ENCODE peak calls at places on chromosomes 16 and 17, in five cellular contexts. L is tibial nerve, K is left ventricle myocardium inferior, E is kidney, T is uterus. W is an unnamed sample. For H3K4me1, the result is how much of the 10 kb centered on the place peaks cover.

GRCh38 chr16:57773680-57774295 is 28.5 kb downstream of the KIFC3 start:
- DNase-seq in K (peak), T (no peak), L (no peak), E (peak), W (no peak)

GRCh38 chr17:19785854-19786253 is 37.8 kb upstream of the ALDH3A1 start:
- DNase-seq in L (no peak), T (no peak), K (no peak), E (no peak), W (no peak)

GRCh38 chr16:8682551-8683259 is 8.3 kb downstream of the ABAT start:
- DNase-seq in E (no peak), K (no peak), T (no peak), L (no peak), W (no peak)

GRCh38 chr17:41434313-41434895 is 6.4 kb downstream of the KRT38 start:
- DNase-seq in L (no peak), K (no peak), T (no peak), E (no peak), W (no peak)

GRCh38 chr16:70470927-70471341 is 16.5 kb downstream of the FCSK start:
- DNase-seq in T (no peak), E (no peak), L (no peak), K (peak), W (no peak)

GRCh38 chr17:12709063-12709462 is 43.4 kb downstream of the MYOCD start:
- DNase-seq in T (no peak), L (no peak), E (no peak), K (no peak), W (no peak)

GRCh38 chr17:69943058-69943457 is 132.0 kb upstream of the KCNJ16 start:
- DNase-seq in K (no peak), E (no peak), T (no peak), L (no peak), W (no peak)

GRCh38 chr16:81636298-81636960 is 142.7 kb upstream of the PLCG2 start:
- DNase-seq in E (no peak), L (no peak), K (no peak), T (no peak), W (no peak)

GRCh38 chr17:69712801-69713311 is 298.4 kb downstream of the MAP2K6 start:
- DNase-seq in K (no peak), T (no peak), E (no peak), L (no peak), W (no peak)

GRCh38 chr17:69760562-69760961 is 314.5 kb upstream of the KCNJ16 start:
- DNase-seq in K (no peak), E (no peak), L (no peak), T (no peak), W (no peak)

GRCh38 chr17:17391575-17392370 is 85.0 kb upstream of the MED9 start:
- DNase-seq in T (no peak), L (no peak), E (no peak), K (no peak), W (no peak)

GRCh38 chr17:50099003-50099402 is 3.9 kb downstream of the PDK2 start:
- DNase-seq in T (no peak), L (no peak), K (no peak), E (peak), W (no peak)

GRCh38 chr16:22739077-22739476 is 74.9 kb upstream of the HS3ST2 start:
- DNase-seq in L (no peak), K (no peak), E (no peak), T (no peak), W (no peak)

GRCh38 chr17:10824874-10825273 is 13.0 kb downstream of the PIRT start:
- DNase-seq in T (no peak), K (no peak), L (no peak), E (no peak), W (no peak)

GRCh38 chr17:48547839-48548686 is 3.2 kb upstream of the HOXB2 start:
- DNase-seq in T (no peak), E (no peak), K (no peak), L (no peak), W (no peak)

GRCh38 chr17:35577826-35578194 is 561 bp downstream of the PEX12 start:
- DNase-seq in L (no peak), T (no peak), E (no peak), K (no peak), W (no peak)

GRCh38 chr16:79316004-79316458 is 284.5 kb downstream of the MAF start:
- DNase-seq in K (no peak), E (no peak), L (no peak), T (no peak), W (no peak)

GRCh38 chr17:66725956-66726355 is 109.0 kb upstream of the CACNG5 start:
- DNase-seq in L (no peak), T (no peak), K (no peak), E (no peak), W (no peak)

GRCh38 chr17:78557598-78558039 is 19.6 kb downstream of the DNAH17 start:
- DNase-seq in T (no peak), E (no peak), K (no peak), L (no peak), W (no peak)

GRCh38 chr17:80859004-80859941 is 132.4 kb upstream of the CHMP6 start:
- DNase-seq in K (peak), T (peak), E (peak), L (peak), W (peak)

GRCh38 chr16:79871906-79872305 is 271.4 kb upstream of the MAF start:
- DNase-seq in T (no peak), E (no peak), K (no peak), L (no peak), W (no peak)

GRCh38 chr16:85824161-85825135 is 25.0 kb downstream of the COX4I1 start:
- DNase-seq in L (no peak), T (no peak), E (peak), K (no peak), W (no peak)

GRCh38 chr17:82663381-82664275 is 15.4 kb upstream of the WDR45B start:
- DNase-seq in L (no peak), E (peak), K (no peak), T (no peak), W (no peak)

GRCh38 chr17:41959336-41960095 is 7.1 kb upstream of the CNP start:
- DNase-seq in E (peak), L (no peak), T (no peak), K (no peak), W (no peak)

GRCh38 chr17:41772586-41773189 is 13.8 kb downstream of the JUP start:
- DNase-seq in L (no peak), K (no peak), T (no peak), E (peak), W (no peak)

GRCh38 chr16:71359431-71359830 is 908 bp downstream of the CALB2 start:
- DNase-seq in L (no peak), E (no peak), K (no peak), T (no peak), W (no peak)

GRCh38 chr17:39178516-39178915 is 12.6 kb upstream of the ARL5C start:
- DNase-seq in T (no peak), E (no peak), K (no peak), L (no peak), W (no peak)

DNA sequence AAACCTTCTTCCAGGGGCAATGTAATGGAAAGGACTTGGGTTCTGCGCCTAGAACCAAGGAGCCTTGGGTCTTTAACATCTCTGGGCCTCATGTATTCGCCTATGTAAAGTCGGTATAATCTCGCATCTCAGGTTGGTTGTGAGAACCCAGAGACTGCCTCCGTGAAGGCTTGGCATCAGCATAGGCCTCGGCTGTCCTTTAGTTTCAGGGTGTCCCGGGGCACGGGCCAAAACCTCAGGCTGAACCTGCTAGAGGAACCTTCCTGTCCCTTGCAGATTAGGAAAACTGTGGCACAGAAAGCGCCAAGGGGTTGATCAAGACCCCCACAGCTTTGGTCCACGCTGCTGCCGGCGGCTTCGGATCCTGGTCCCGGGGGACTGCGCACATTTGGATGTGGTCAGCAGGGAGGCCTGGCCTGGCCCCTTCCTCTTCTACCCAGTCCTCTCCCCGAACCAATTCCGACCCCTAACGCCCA is 772 bp upstream of the PHAF1 start:
- DNase-seq in L (no peak), K (no peak), T (no peak), E (no peak), W (no peak)
- H3K4me3 ChIP-seq in L (peak), K (peak), T (peak), E (peak), W (peak)

GRCh38 chr17:74197801-74198200 is 5.7 kb upstream of the RPL38 start:
- DNase-seq in E (no peak), L (no peak), K (no peak), T (no peak), W (no peak)

GRCh38 chr17:74199306-74200092 is 4.0 kb upstream of the RPL38 start:
- DNase-seq in E (peak), K (peak), T (no peak), L (peak), W (no peak)

GRCh38 chr17:74200112-74200511 is 3.4 kb upstream of the RPL38 start:
- DNase-seq in L (no peak), E (no peak), T (no peak), K (no peak), W (no peak)

GRCh38 chr17:74196541-74197310 is 6.8 kb upstream of the RPL38 start:
- DNase-seq in L (no peak), K (no peak), E (no peak), T (no peak), W (no peak)

GRCh38 chr17:74198694-74199093 is 4.8 kb upstream of the RPL38 start:
- DNase-seq in L (no peak), T (no peak), E (no peak), K (no peak), W (no peak)
- TF ChIP-seq CTCF in L (no peak), T (no peak), E (no peak), K (no peak), W (no peak)

DNA sequence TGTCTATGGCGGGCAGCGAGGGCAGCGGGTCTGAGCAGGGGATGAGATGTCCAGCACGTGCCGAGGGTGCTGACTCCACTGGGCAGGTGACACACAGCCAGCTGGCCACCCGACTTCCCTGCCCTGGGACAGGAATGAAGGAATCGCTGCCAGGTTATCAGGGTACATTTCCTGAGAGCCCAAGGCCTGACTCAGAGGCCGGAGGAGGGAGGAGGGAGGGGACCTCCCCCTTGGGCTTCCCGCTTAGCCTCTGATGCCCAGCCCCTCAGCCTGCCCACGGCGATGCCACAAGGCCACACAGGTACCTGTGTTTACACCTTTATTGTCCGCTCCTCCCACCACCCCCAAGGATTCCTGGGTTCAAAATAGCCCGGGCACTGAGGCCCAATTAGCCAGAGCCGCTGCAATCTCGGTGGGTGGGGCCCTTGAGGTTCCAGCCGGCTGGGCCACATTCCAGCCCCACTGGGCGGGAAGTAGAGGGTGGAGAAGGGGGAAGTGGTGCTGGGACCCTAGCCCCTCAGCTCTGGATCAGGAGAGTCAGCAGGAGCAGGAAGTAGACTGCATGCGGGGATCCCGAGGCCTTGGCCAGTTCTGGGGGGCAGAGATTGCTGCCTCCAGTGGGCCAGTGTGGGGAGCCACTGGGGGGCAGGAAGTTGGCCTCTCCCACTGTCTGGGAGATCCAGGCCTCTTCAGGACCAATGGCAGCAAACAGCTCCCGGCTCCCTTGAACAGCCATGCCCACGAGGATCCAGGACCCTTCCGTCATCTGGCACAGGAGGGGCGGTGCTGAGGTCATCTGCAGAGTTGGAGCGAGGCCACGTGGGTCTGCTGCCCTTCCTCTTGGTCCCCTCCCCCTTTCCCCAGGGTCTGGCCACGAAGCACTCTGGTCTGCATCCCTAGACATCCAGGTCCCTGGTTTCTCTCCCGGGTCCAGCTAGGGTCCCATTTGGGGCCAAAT is 3.4 kb upstream of the PRSS8 start:
- DNase-seq in L (no peak), E (peak), T (peak), K (peak), W (peak)
- H3K4me1 ChIP-seq in L (under half), E (under half), T (under half), K (half or more), W (under half)

GRCh38 chr17:1000597-1001490 is 3.9 kb downstream of the TIMM22 start:
- DNase-seq in K (peak), L (no peak), T (no peak), E (peak), W (no peak)

GRCh38 chr17:996554-997344 is at the start of gene TIMM22:
- DNase-seq in E (peak), T (peak), K (peak), L (peak), W (peak)

GRCh38 chr17:1001640-1002411 is 4.9 kb downstream of the TIMM22 start:
- DNase-seq in T (no peak), K (no peak), L (peak), E (peak), W (no peak)

GRCh38 chr17:1002412-1002753 is 5.5 kb downstream of the TIMM22 start:
- DNase-seq in T (no peak), K (no peak), L (no peak), E (no peak), W (no peak)

DNA sequence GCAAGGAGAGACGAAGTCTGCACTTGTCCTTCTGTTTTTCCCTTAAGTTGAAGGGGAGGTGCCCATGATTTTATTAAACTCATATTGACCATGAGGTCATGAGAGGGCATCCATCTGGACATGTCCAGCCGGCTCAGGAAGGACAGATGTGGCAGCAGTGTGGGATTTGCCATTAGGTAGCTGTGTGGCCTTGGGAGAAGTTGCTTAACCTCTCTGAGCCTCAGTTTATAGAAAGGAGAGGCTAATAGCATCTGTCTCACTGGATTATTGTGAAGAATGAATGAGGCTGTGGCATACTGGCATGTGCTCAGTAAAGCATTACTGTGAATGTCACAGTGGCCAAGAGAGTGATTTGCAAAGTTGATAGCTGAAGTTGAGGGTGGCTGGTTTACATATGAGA is 1.2 kb downstream of the TIMM22 start:
- DNase-seq in E (peak), L (no peak), T (no peak), K (no peak), W (no peak)
- H3K4me3 ChIP-seq in E (peak), L (peak), T (no peak), K (peak), W (peak)

DNA sequence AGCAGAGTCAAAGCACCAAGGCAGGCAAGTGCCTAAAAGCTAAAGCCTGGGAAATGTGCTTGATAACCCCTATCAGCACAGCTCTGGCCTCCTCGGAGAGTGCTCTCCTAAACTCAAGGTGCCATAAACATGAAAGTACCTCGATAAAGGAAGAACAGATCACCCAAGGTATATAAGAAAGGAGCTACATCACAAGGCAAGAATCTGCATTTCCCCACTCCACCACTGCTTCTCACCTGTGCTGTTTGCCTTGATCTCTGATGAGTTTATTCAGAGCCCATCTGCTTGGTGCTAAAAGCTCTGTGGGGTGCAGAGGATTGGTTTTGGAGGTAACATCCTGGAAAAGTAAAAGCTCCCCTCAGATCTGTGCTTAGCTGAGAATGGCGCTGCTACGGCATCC is 449.5 kb upstream of the CDH5 start:
- DNase-seq in T (no peak), E (no peak), L (no peak), K (no peak), W (no peak)
- TF ChIP-seq CTCF in T (no peak), E (no peak), L (no peak), K (no peak), W (no peak)

DNA sequence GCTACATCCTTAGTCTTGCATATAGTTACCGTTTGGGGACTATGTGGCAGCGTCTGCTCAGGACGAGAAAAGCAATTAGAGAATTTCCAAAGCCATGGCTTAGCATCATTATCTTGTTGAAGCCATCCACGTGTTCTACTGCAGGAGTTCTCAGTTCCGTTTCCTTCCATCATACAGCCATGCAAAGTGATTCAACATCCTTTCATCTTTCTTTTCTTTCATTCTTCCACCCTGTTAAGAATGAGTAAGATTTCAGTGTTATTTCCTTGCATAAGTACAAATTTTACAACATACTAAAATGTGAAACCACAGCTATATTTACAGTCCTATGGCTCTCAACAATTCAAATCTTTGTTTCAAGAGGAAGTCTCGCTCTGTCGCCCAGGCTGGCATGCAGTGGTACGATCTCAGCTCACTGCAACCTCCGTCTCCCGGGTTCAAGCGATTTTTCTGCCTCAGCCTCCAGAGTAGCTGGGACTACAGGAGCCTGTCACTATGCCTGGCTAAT is 3.8 kb downstream of the MARF1 start:
- DNase-seq in T (no peak), K (no peak), L (no peak), E (no peak), W (no peak)
- H3K4me1 ChIP-seq in T (under half), K (under half), L (under half), E (under half), W (under half)

GRCh38 chr17:33832295-33832694 is 422.8 kb upstream of the CCL2 start:
- DNase-seq in E (no peak), T (no peak), K (no peak), L (no peak), W (no peak)
- H3K4me3 ChIP-seq in E (no peak), T (no peak), K (no peak), L (no peak), W (no peak)

GRCh38 chr17:57903961-57904360 is 51.3 kb downstream of the CUEDC1 start:
- DNase-seq in L (no peak), E (no peak), T (no peak), K (no peak), W (no peak)

GRCh38 chr17:57900991-57901743 is 51.3 kb upstream of the MRPS23 start:
- DNase-seq in K (no peak), E (no peak), T (no peak), L (no peak), W (no peak)

GRCh38 chr17:57905875-57906455 is 49.2 kb downstream of the CUEDC1 start:
- DNase-seq in T (no peak), K (no peak), L (no peak), E (no peak), W (no peak)

GRCh38 chr17:57902117-57902799 is 52.4 kb upstream of the MRPS23 start:
- DNase-seq in L (no peak), K (no peak), T (no peak), E (no peak), W (no peak)

DNA sequence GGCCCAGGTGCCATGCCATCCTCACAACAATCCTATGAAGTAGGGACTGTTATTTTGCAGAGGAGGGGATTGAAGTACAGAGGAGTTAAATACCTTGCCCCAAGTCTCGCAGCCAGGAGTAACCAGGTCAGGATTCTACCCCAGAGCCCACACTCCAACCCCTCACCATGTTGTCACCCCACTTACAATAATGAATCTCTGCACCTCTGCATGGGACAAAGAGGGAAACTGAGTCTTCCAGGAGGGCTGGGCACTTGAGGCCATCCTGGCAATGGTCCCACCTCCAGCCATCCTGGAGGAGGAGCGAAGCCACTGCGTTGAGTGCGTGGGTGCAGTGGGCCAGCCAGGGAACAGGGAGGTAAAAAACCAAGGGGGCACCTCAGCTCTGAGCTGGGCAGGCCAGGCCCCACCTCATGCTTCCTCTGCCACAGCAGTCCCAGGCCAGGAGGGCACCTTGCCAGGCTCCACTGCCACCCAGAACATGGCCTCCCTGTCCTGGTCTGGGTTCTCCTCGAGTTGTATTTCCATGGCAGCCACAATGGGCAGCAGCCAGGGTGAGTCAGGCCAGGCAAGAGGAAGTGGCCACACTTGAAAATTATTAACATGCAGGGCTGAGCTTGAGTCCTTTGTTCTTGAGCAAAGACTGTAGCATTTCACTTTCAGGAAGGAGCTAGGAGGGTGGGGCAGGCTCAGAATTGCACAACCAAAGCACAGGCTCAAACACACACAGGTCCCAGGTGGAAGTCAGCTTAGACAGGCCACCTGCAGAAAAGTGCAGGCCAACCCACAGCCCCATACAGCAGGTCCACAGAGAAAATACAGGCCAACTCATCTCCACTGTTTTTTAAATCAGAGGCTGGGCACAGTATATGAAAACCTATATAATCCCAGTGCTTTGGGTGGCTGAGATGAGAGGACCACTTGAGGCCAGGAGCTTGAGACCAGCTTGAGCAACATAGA is 52.1 kb downstream of the CUEDC1 start:
- DNase-seq in K (peak), T (peak), L (peak), E (peak), W (peak)
- TF ChIP-seq CTCF in K (no peak), T (no peak), L (no peak), E (no peak), W (no peak)